ENCODE peak calls at places on chromosomes 1 and 21, in nine cellular contexts. M is T47D, D is HCEC 1CT, S is NCI-H1105, B is putamen, W is psoas muscle, P is Kasumi-1, C is AG08395, H is T follicular helper cell. T is an unnamed sample.

GRCh38 chr1:151553659-151554058 is 13.6 kb downstream of the TUFT1 start:
- DNase-seq in M (no peak), D (peak), S (no peak), B (no peak), W (no peak), P (no peak), C (peak), H (no peak), T (no peak)

GRCh38 chr1:22190251-22190650 is 47.4 kb upstream of the WNT4 start:
- DNase-seq in M (no peak), D (no peak), S (no peak), B (no peak), W (no peak), P (no peak), C (no peak), H (no peak), T (no peak)

GRCh38 chr1:3778590-3779264 is 6.2 kb downstream of the SMIM1 start:
- DNase-seq in M (no peak), D (no peak), S (no peak), B (no peak), W (peak), P (no peak), C (no peak), H (no peak), T (no peak)

GRCh38 chr1:204439976-204440375 is 28.4 kb upstream of the PPP1R15B start:
- DNase-seq in M (no peak), D (no peak), S (no peak), B (no peak), W (no peak), P (no peak), C (no peak), H (no peak), T (no peak)

GRCh38 chr1:8984990-8985389 is 39.3 kb downstream of the CA6 start:
- DNase-seq in M (no peak), D (no peak), S (no peak), B (no peak), W (no peak), P (no peak), C (no peak), H (no peak), T (no peak)

GRCh38 chr1:163974120-163974519 is 584.9 kb upstream of the PBX1 start:
- DNase-seq in M (no peak), D (peak), S (no peak), B (no peak), W (no peak), P (no peak), C (peak), H (no peak), T (no peak)

GRCh38 chr1:245458761-245459174 is 304.0 kb downstream of the KIF26B start:
- DNase-seq in M (no peak), D (no peak), S (no peak), B (peak), W (no peak), P (peak), C (peak), H (no peak), T (peak)

GRCh38 chr1:39940253-39940652 is 14.7 kb upstream of the MFSD2A start:
- DNase-seq in M (no peak), D (no peak), S (no peak), B (no peak), W (no peak), P (peak), C (no peak), H (no peak), T (peak)

GRCh38 chr1:30700528-30701265 is 22.7 kb downstream of the MATN1 start:
- DNase-seq in M (peak), D (peak), S (no peak), B (no peak), W (peak), P (no peak), C (peak), H (no peak), T (no peak)

GRCh38 chr21:17598437-17598836 is 14.3 kb downstream of the BTG3 start:
- DNase-seq in M (no peak), D (no peak), S (no peak), B (no peak), W (no peak), P (no peak), C (no peak), H (no peak), T (no peak)

GRCh38 chr1:59062743-59063142 is 234.2 kb upstream of the FGGY start:
- DNase-seq in M (no peak), D (peak), S (no peak), B (no peak), W (no peak), P (no peak), C (no peak), H (no peak), T (no peak)

GRCh38 chr1:198064181-198064580 is 92.6 kb upstream of the NEK7 start:
- DNase-seq in M (no peak), D (no peak), S (no peak), B (no peak), W (no peak), P (no peak), C (no peak), H (no peak), T (no peak)

GRCh38 chr21:22235866-22236590 is 1237.8 kb downstream of the NCAM2 start:
- DNase-seq in M (no peak), D (no peak), S (no peak), B (no peak), W (no peak), P (no peak), C (no peak), H (no peak), T (no peak)

GRCh38 chr1:209029737-209030136 is 553.8 kb upstream of the CAMK1G start:
- DNase-seq in M (peak), D (no peak), S (no peak), B (no peak), W (no peak), P (no peak), C (peak), H (no peak), T (no peak)

GRCh38 chr1:221884821-221885220 is 142.9 kb upstream of the DUSP10 start:
- DNase-seq in M (no peak), D (no peak), S (no peak), B (no peak), W (no peak), P (no peak), C (no peak), H (no peak), T (no peak)

GRCh38 chr1:162003061-162003824 is 20.4 kb downstream of the OLFML2B start:
- DNase-seq in M (peak), D (no peak), S (no peak), B (no peak), W (peak), P (peak), C (peak), H (no peak), T (no peak)

GRCh38 chr1:200877839-200878551 is 5.2 kb downstream of the GPR25 start:
- DNase-seq in M (no peak), D (no peak), S (no peak), B (no peak), W (no peak), P (no peak), C (no peak), H (peak), T (no peak)

GRCh38 chr1:41653574-41653973 is 169.1 kb upstream of the EDN2 start:
- DNase-seq in M (no peak), D (no peak), S (no peak), B (no peak), W (no peak), P (no peak), C (no peak), H (no peak), T (no peak)

GRCh38 chr1:205480349-205481278 is 23.9 kb upstream of the CDK18 start:
- DNase-seq in M (no peak), D (no peak), S (no peak), B (no peak), W (no peak), P (no peak), C (no peak), H (peak), T (no peak)

GRCh38 chr1:209675567-209676154 is 449 bp downstream of the G0S2 start:
- DNase-seq in M (no peak), D (no peak), S (no peak), B (no peak), W (no peak), P (no peak), C (peak), H (no peak), T (no peak)

GRCh38 chr1:119217429-119217828 is 77.0 kb upstream of the WARS2 start:
- DNase-seq in M (no peak), D (no peak), S (no peak), B (no peak), W (no peak), P (no peak), C (no peak), H (no peak), T (no peak)

GRCh38 chr1:169624122-169624521 is 5.8 kb downstream of the SELP start:
- DNase-seq in M (no peak), D (no peak), S (no peak), B (no peak), W (no peak), P (no peak), C (no peak), H (no peak), T (no peak)

GRCh38 chr21:43866659-43867331 is 1.8 kb downstream of the AGPAT3 start:
- DNase-seq in M (peak), D (peak), S (no peak), B (no peak), W (no peak), P (no peak), C (no peak), H (peak), T (no peak)

GRCh38 chr1:151946366-151946764 is 37.1 kb upstream of the THEM4 start:
- DNase-seq in M (no peak), D (peak), S (no peak), B (no peak), W (no peak), P (no peak), C (no peak), H (no peak), T (no peak)

GRCh38 chr1:202189012-202189790 is 4.4 kb upstream of the LGR6 start:
- DNase-seq in M (peak), D (peak), S (peak), B (peak), W (peak), P (peak), C (peak), H (peak), T (peak)